ENCODE peak calls at places on chromosomes 16 and 17, in seven cellular contexts. P, Z, D, A, G, Q and I are unnamed samples.
A peak's percentile ranks its signal among the peaks of the same experiment; 100 is the strongest.

GRCh38 chr17:72598705-72599104 is 477.9 kb downstream of the SOX9 start:
- DNase-seq in P (no peak), Z (no peak), D (no peak), A (no peak), G (no peak), Q (no peak), I (no peak)

GRCh38 chr16:50531901-50532300 is 16.3 kb upstream of the NKD1 start:
- DNase-seq in P (no peak), Z (no peak), D (no peak), A (no peak), G (no peak), Q (no peak), I (no peak)

GRCh38 chr17:2723997-2724782 is 12.6 kb upstream of the CLUH start:
- DNase-seq in P (no peak), Z (no peak), D (no peak), A (peak; percentile 80), G (peak; percentile 53), Q (no peak), I (no peak)

GRCh38 chr16:8923199-8923598 is 40.5 kb downstream of the USP7 start:
- DNase-seq in P (no peak), Z (no peak), D (no peak), A (no peak), G (no peak), Q (no peak), I (no peak)

GRCh38 chr16:72255785-72256184 is 83.8 kb upstream of the PMFBP1 start:
- DNase-seq in P (peak; percentile 1), Z (no peak), D (no peak), A (no peak), G (no peak), Q (no peak), I (no peak)

GRCh38 chr16:58110590-58111330 is 18.4 kb downstream of the CFAP20 start:
- DNase-seq in P (no peak), Z (no peak), D (no peak), A (no peak), G (no peak), Q (peak; percentile 71), I (no peak)

GRCh38 chr17:76263896-76264295 is 1.3 kb upstream of the UBALD2 start:
- DNase-seq in P (no peak), Z (no peak), D (no peak), A (no peak), G (no peak), Q (no peak), I (no peak)

GRCh38 chr17:45223541-45224528 is 2.1 kb downstream of the FMNL1 start:
- DNase-seq in P (no peak), Z (peak; percentile 26), D (peak; percentile 47), A (no peak), G (no peak), Q (no peak), I (peak; percentile 46)

GRCh38 chr16:49744244-49744976 is 111.5 kb downstream of the ZNF423 start:
- DNase-seq in P (no peak), Z (no peak), D (no peak), A (no peak), G (no peak), Q (no peak), I (no peak)